ENCODE peak calls at places on chromosomes 4 and X, in ten cellular contexts. B is NT2/D1, J is neuronal stem cell, O is heart right ventricle, I is left lung, F is left ventricle myocardium inferior, R is trophoblast cell, X is MM.1S, P is cardiac muscle cell, E is Peyer's patch. K is an unnamed sample.
A peak's percentile ranks its signal among the peaks of the same experiment; 100 is the strongest.

GRCh38 chr4:73816814-73817213 is 19.7 kb upstream of the CXCL6 start:
- DNase-seq in I (no peak), E (no peak), F (no peak), R (no peak), O (no peak), X (peak; percentile 53), B (no peak), P (no peak), J (no peak), K (no peak)

GRCh38 chrX:2521092-2521926 is 20.5 kb upstream of the DHRSX start:
- DNase-seq in P (no peak), B (no peak), I (no peak), E (peak; percentile 69), O (no peak), F (no peak), X (no peak), J (no peak), R (peak; percentile 18), K (no peak)

GRCh38 chr4:99087887-99088484 is 602 bp downstream of the ADH5 start:
- DNase-seq in O (peak; percentile 44), B (peak; percentile 16), P (peak; percentile 67), I (no peak), R (peak; percentile 51), J (no peak), E (peak; percentile 81), F (peak; percentile 60), X (peak; percentile 21), K (peak; percentile 27)

GRCh38 chr4:138186264-138186663 is 55.9 kb downstream of the SLC7A11 start:
- DNase-seq in I (no peak), X (no peak), O (no peak), P (peak; percentile 43), R (no peak), E (no peak), F (no peak), J (no peak), B (no peak), K (no peak)

GRCh38 chr4:149823770-149824221 is 8.2 kb upstream of the IQCM start:
- DNase-seq in E (no peak), I (no peak), O (no peak), B (no peak), X (no peak), P (no peak), R (no peak), J (no peak), F (no peak), K (no peak)

GRCh38 chr4:1711055-1711905 is 839 bp downstream of the SLBP start:
- DNase-seq in X (peak; percentile 31), J (no peak), R (no peak), F (peak; percentile 50), I (no peak), P (peak; percentile 54), E (peak; percentile 78), O (peak; percentile 59), B (no peak), K (no peak)

GRCh38 chr4:89287945-89288344 is 19.7 kb downstream of the GPRIN3 start:
- DNase-seq in B (no peak), E (no peak), X (no peak), O (no peak), R (no peak), J (no peak), I (no peak), P (no peak), F (no peak), K (no peak)

GRCh38 chrX:150664290-150664689 is 28.9 kb upstream of the MTMR1 start:
- DNase-seq in E (no peak), O (peak; percentile 26), I (no peak), B (no peak), X (no peak), R (no peak), F (peak; percentile 38), P (peak; percentile 2), J (no peak), K (no peak)

GRCh38 chr4:105196523-105197145 is 50.0 kb downstream of the TET2 start:
- DNase-seq in F (no peak), P (peak; percentile 35), E (no peak), O (no peak), B (no peak), J (no peak), I (no peak), X (no peak), R (no peak), K (no peak)

GRCh38 chrX:69062493-69062892 is 102.8 kb downstream of the PJA1 start:
- DNase-seq in I (no peak), O (no peak), F (no peak), X (no peak), B (no peak), R (no peak), P (no peak), J (no peak), E (no peak), K (no peak)

GRCh38 chrX:111131572-111131971 is 35.6 kb downstream of the PAK3 start:
- DNase-seq in E (no peak), F (no peak), P (no peak), O (no peak), X (no peak), R (peak; percentile 1), I (no peak), B (no peak), J (no peak), K (no peak)

GRCh38 chrX:35040871-35041270 is 98.3 kb downstream of the FAM47B start:
- DNase-seq in I (no peak), P (no peak), O (no peak), X (no peak), F (no peak), R (no peak), B (no peak), J (no peak), E (no peak), K (no peak)

DNA sequence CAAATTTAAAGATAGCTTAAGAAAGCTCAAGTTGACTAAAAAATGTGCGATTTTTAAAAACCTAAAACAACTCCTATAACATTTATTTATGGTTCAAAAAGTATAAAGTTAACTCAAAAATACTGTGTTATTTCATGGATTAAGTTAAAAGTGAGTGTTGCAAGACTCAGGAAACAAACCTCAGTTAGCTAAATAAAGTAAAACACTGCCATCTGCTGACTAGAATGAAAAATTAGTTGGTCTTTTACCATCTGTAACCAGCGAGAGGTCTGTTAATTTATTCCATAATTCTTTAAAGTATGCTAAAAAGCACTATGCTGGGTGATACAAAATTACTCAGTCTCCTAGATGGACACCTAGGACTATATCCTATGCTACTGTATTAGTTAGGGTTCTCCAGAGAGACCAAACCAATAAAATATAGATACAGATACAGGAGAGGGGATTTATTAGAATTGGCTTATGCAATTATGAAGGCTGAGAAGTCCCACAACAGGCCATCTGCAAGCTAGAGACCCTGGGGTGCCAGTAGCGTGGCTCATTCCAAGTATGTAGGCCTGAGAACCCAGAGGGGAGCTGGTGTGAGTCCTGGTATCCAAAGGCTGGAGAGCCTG is 4.9 kb upstream of the WDFY3 start:
- DNase-seq in B (no peak), J (no peak), O (no peak), F (no peak), P (peak; percentile 60), R (peak; percentile 12), X (peak; percentile 62), I (no peak), E (no peak), K (no peak)
- H3K4me3 ChIP-seq in B (no peak overlapping the region), J (no peak overlapping the region), O (no peak overlapping the region), F (no peak overlapping the region), P (no peak overlapping the region), R (no peak overlapping the region), X (no peak overlapping the region), I (no peak overlapping the region), E (no peak overlapping the region), K (no peak overlapping the region)

GRCh38 chr4:146032234-146032860 is 93.7 kb upstream of the ZNF827 start:
- DNase-seq in X (no peak), P (peak; percentile 5), B (no peak), J (no peak), F (no peak), O (no peak), E (no peak), I (no peak), R (no peak), K (no peak)
- H3K9me3 ChIP-seq in X (no peaks in the 10 kb centered on the region), P (no peaks in the 10 kb centered on the region), B (no peaks in the 10 kb centered on the region), J (no peaks in the 10 kb centered on the region), F (peaks cover 5% of the 10 kb centered on the region), O (no peaks in the 10 kb centered on the region), E (no peaks in the 10 kb centered on the region), I (no peaks in the 10 kb centered on the region), R (no peaks in the 10 kb centered on the region), K (no peaks in the 10 kb centered on the region)

GRCh38 chrX:129700536-129700935 is 38.2 kb upstream of the XPNPEP2 start:
- DNase-seq in E (no peak), F (no peak), O (no peak), P (no peak), J (no peak), R (no peak), I (no peak), B (no peak), X (no peak), K (no peak)
- H3K4me1 ChIP-seq in E (no peaks in the 10 kb centered on the region), F (peaks cover 13% of the 10 kb centered on the region), O (peaks cover 10% of the 10 kb centered on the region), P (no peaks in the 10 kb centered on the region), J (no peaks in the 10 kb centered on the region), R (no peaks in the 10 kb centered on the region), I (no peaks in the 10 kb centered on the region), B (no peaks in the 10 kb centered on the region), X (no peaks in the 10 kb centered on the region), K (no peaks in the 10 kb centered on the region)

DNA sequence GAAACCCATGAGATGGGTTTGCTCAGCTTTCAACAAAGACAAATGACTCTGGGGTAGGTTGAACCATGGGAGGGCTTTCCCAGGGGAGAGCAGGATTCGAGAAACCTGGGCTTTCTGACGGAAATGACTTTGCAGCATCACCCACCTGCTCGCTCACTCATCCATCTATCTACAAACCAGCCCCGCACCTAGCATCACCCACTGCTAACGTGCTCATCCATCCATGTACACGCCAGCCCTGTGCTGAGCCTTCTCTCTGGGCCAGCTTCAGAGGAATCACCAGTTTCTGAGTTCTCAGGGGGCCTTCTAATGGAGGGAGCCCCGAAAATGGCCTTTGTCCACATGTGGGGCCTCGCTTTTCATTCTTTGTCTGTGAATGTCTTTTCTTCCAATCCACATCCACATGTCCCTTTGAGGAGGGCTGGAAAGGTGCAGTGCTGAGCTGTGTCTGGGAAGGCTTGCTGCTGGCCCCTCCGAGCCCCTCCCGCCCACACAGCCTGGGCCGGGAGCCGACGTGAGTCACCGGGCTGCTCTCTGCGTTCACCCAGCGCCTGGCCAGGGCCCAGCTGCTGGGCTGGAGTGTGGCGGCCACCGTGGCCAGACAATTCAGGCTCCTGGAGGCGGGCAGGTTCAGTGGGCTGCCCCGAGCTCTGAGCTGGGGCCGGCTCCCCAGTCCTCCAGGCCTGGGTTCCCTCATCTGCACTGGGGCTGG is 14.7 kb downstream of the SORCS2 start:
- DNase-seq in B (peak; percentile 28), X (no peak), E (peak; percentile 56), F (peak; percentile 86), J (peak; percentile 39), P (peak; percentile 54), R (no peak), I (peak; percentile 91), O (peak; percentile 85), K (peak; percentile 86)
- H3K4me3 ChIP-seq in B (no peak overlapping the region), X (no peak overlapping the region), E (no peak overlapping the region), F (no peak overlapping the region), J (no peak overlapping the region), P (no peak overlapping the region), R (no peak overlapping the region), I (no peak overlapping the region), O (no peak overlapping the region), K (no peak overlapping the region)

GRCh38 chrX:107673933-107674479 is 45.7 kb downstream of the PRPS1 start:
- DNase-seq in I (peak; percentile 87), E (peak; percentile 97), F (peak; percentile 83), B (no peak), X (peak; percentile 88), O (peak; percentile 80), P (no peak), J (no peak), R (no peak), K (no peak)
- H3K9me3 ChIP-seq in I (no peaks in the 10 kb centered on the region), E (no peaks in the 10 kb centered on the region), F (no peaks in the 10 kb centered on the region), B (no peaks in the 10 kb centered on the region), X (no peaks in the 10 kb centered on the region), O (no peaks in the 10 kb centered on the region), P (no peaks in the 10 kb centered on the region), J (no peaks in the 10 kb centered on the region), R (no peaks in the 10 kb centered on the region), K (no peaks in the 10 kb centered on the region)

K was measured in BE2C.